ENCODE peak calls at places on chromosome 19, in eight cellular contexts. C is mesothelial cell of epicardium, M is AG08395, T is lower lobe of right lung, A is kidney glomerular epithelial cell, J is GM10248, E is retinal pigment epithelial cell, V is SHP77. P is an unnamed sample.

GRCh38 chr19:2180881-2181617 is 17.3 kb downstream of the DOT1L start:
- DNase-seq in C (no peak), J (no peak), A (no peak), M (no peak), E (no peak), V (no peak), T (no peak), P (no peak)

GRCh38 chr19:41302624-41303351 is 7.2 kb upstream of the CCDC97 start:
- DNase-seq in V (no peak), T (no peak), A (no peak), M (no peak), E (no peak), J (peak; percentile 78), C (no peak), P (no peak)

GRCh38 chr19:50890422-50891252 is 17.4 kb downstream of the KLK2 start:
- DNase-seq in V (no peak), C (no peak), E (no peak), A (peak; percentile 64), J (no peak), M (no peak), T (no peak), P (no peak)

GRCh38 chr19:37655689-37656491 is 625 bp upstream of the ZFP30 start:
- DNase-seq in E (peak; percentile 30), T (peak; percentile 90), M (peak; percentile 88), V (peak; percentile 75), A (peak; percentile 65), J (peak; percentile 87), C (peak; percentile 81), P (peak; percentile 87)

GRCh38 chr19:15439078-15439799 is 10.5 kb downstream of the WIZ start:
- DNase-seq in M (no peak), E (no peak), J (no peak), T (no peak), A (no peak), C (no peak), V (no peak), P (no peak)

GRCh38 chr19:43465468-43466120 is at the start of gene LYPD3:
- DNase-seq in T (no peak), M (peak; percentile 46), J (no peak), A (no peak), C (no peak), E (no peak), V (no peak), P (no peak)

GRCh38 chr19:34254552-34255432 is at the start of gene GARRE1:
- DNase-seq in V (peak; percentile 83), J (peak; percentile 72), A (no peak), E (no peak), M (peak; percentile 27), C (peak; percentile 42), T (peak; percentile 59), P (peak; percentile 77)

GRCh38 chr19:1752009-1752756 is 1.1 kb upstream of the ONECUT3 start:
- DNase-seq in T (no peak), V (no peak), C (no peak), E (no peak), J (no peak), A (no peak), M (no peak), P (no peak)

GRCh38 chr19:51439021-51439465 is 19.2 kb downstream of the SIGLEC8 start:
- DNase-seq in C (no peak), M (peak; percentile 13), J (no peak), E (no peak), T (no peak), A (no peak), V (peak; percentile 12), P (no peak)

GRCh38 chr19:51002542-51003311 is 1.3 kb upstream of the KLK8 start:
- DNase-seq in V (no peak), T (no peak), C (no peak), E (no peak), J (peak; percentile 62), M (no peak), A (no peak), P (peak; percentile 9)

GRCh38 chr19:33863436-33863835 is 66.8 kb downstream of the KCTD15 start:
- DNase-seq in C (no peak), A (no peak), E (no peak), V (no peak), J (no peak), T (no peak), M (no peak), P (no peak)

GRCh38 chr19:43906774-43907173 is 28.3 kb downstream of the ZNF45 start:
- DNase-seq in T (no peak), J (no peak), E (no peak), A (no peak), M (no peak), C (no peak), V (no peak), P (no peak)

GRCh38 chr19:11239377-11240000 is at the start of gene ANGPTL8:
- DNase-seq in J (no peak), A (no peak), C (no peak), V (no peak), T (no peak), E (no peak), M (no peak), P (no peak)

GRCh38 chr19:55366790-55367189 is 3.5 kb downstream of the IL11 start:
- DNase-seq in T (no peak), E (no peak), C (no peak), A (no peak), M (no peak), V (no peak), J (no peak), P (no peak)

GRCh38 chr19:45809643-45810159 is 5.4 kb downstream of the RSPH6A start:
- DNase-seq in A (peak; percentile 44), T (no peak), J (no peak), E (peak; percentile 33), M (peak; percentile 29), V (peak; percentile 91), C (no peak), P (peak; percentile 50)

GRCh38 chr19:3665681-3666544 is 34.4 kb downstream of the PIP5K1C start:
- DNase-seq in J (peak; percentile 88), T (peak; percentile 76), V (no peak), C (peak; percentile 63), A (peak; percentile 29), E (no peak), M (peak; percentile 75), P (no peak)

GRCh38 chr19:49133621-49134454 is 14.5 kb downstream of the PPFIA3 start:
- DNase-seq in E (no peak), T (peak; percentile 85), C (no peak), V (no peak), M (peak; percentile 17), J (no peak), A (no peak), P (peak; percentile 17)

GRCh38 chr19:17719730-17720486 is 628 bp downstream of the MAP1S start:
- DNase-seq in C (no peak), M (no peak), T (peak; percentile 73), J (no peak), V (no peak), E (no peak), A (no peak), P (peak; percentile 38)

GRCh38 chr19:35142531-35143230 is 374 bp upstream of the FXYD7 start:
- DNase-seq in J (peak; percentile 70), V (no peak), M (peak; percentile 43), E (no peak), T (no peak), A (peak; percentile 25), C (no peak), P (no peak)

GRCh38 chr19:49431330-49431749 is 6.2 kb downstream of the GFY start:
- DNase-seq in A (no peak), T (no peak), V (no peak), C (no peak), M (no peak), J (peak; percentile 29), E (no peak), P (no peak)

GRCh38 chr19:3491396-3492119 is 8.3 kb upstream of the SMIM44 start:
- DNase-seq in J (no peak), E (no peak), T (no peak), A (no peak), V (no peak), M (no peak), C (no peak), P (no peak)